ENCODE peak calls at places on chromosomes 12 and 14, in nine cellular contexts. One of them, this sample, is unnamed. For H3K79me2, the result is how much of the 10 kb centered on the place peaks cover.

GRCh38 chr12:66449531-66449930 is 147.2 kb downstream of the HELB start:
- DNase-seq in astrocyte: no peak
- DNase-seq in H9: no peak
- DNase-seq in endothelial cell of umbilical vein: no peak
- DNase-seq in fibroblast of lung: no peak
- DNase-seq in HCT116: no peak
- DNase-seq in mesendoderm: no peak
- DNase-seq in hepatocyte: no peak
- DNase-seq in GM23338: no peak
- DNase-seq in this sample: no peak

GRCh38 chr14:74983343-74983742 is 19.4 kb upstream of the EIF2B2 start:
- DNase-seq in astrocyte: no peak
- DNase-seq in H9: no peak
- DNase-seq in endothelial cell of umbilical vein: peak
- DNase-seq in fibroblast of lung: no peak
- DNase-seq in HCT116: no peak
- DNase-seq in mesendoderm: no peak
- DNase-seq in hepatocyte: no peak
- DNase-seq in GM23338: no peak
- DNase-seq in this sample: no peak

GRCh38 chr14:62706217-62706616 is 339.0 kb downstream of the KCNH5 start:
- DNase-seq in astrocyte: peak
- DNase-seq in H9: no peak
- DNase-seq in endothelial cell of umbilical vein: no peak
- DNase-seq in fibroblast of lung: peak
- DNase-seq in HCT116: no peak
- DNase-seq in mesendoderm: no peak
- DNase-seq in hepatocyte: no peak
- DNase-seq in GM23338: no peak
- DNase-seq in this sample: no peak

GRCh38 chr12:10213168-10214130 is 772 bp downstream of the GABARAPL1 start:
- DNase-seq in astrocyte: peak
- DNase-seq in H9: peak
- DNase-seq in endothelial cell of umbilical vein: peak
- DNase-seq in fibroblast of lung: peak
- DNase-seq in HCT116: peak
- DNase-seq in mesendoderm: peak
- DNase-seq in hepatocyte: peak
- DNase-seq in GM23338: peak
- DNase-seq in this sample: peak

GRCh38 chr12:27361372-27361771 is 28.7 kb downstream of the BMAL2 start:
- DNase-seq in astrocyte: peak
- DNase-seq in H9: no peak
- DNase-seq in endothelial cell of umbilical vein: no peak
- DNase-seq in fibroblast of lung: peak
- DNase-seq in HCT116: no peak
- DNase-seq in mesendoderm: no peak
- DNase-seq in hepatocyte: no peak
- DNase-seq in GM23338: no peak
- DNase-seq in this sample: peak

GRCh38 chr12:4438834-4439596 is 6.6 kb downstream of the FGF6 start:
- DNase-seq in astrocyte: no peak
- DNase-seq in H9: no peak
- DNase-seq in endothelial cell of umbilical vein: no peak
- DNase-seq in fibroblast of lung: no peak
- DNase-seq in HCT116: no peak
- DNase-seq in mesendoderm: no peak
- DNase-seq in hepatocyte: no peak
- DNase-seq in GM23338: no peak
- DNase-seq in this sample: no peak

GRCh38 chr14:74541225-74541624 is 47.7 kb downstream of the ISCA2 start:
- DNase-seq in astrocyte: no peak
- DNase-seq in H9: no peak
- DNase-seq in endothelial cell of umbilical vein: no peak
- DNase-seq in fibroblast of lung: no peak
- DNase-seq in HCT116: no peak
- DNase-seq in mesendoderm: no peak
- DNase-seq in hepatocyte: no peak
- DNase-seq in GM23338: no peak
- DNase-seq in this sample: no peak

GRCh38 chr14:26765768-26766550 is 168.1 kb upstream of the NOVA1 start:
- DNase-seq in astrocyte: peak
- DNase-seq in H9: no peak
- DNase-seq in endothelial cell of umbilical vein: peak
- DNase-seq in fibroblast of lung: peak
- DNase-seq in HCT116: no peak
- DNase-seq in mesendoderm: peak
- DNase-seq in hepatocyte: peak
- DNase-seq in GM23338: no peak
- DNase-seq in this sample: peak

GRCh38 chr12:20442322-20442721 is 74.0 kb downstream of the PDE3A start:
- DNase-seq in astrocyte: no peak
- DNase-seq in H9: no peak
- DNase-seq in endothelial cell of umbilical vein: no peak
- DNase-seq in fibroblast of lung: no peak
- DNase-seq in HCT116: no peak
- DNase-seq in mesendoderm: no peak
- DNase-seq in hepatocyte: no peak
- DNase-seq in GM23338: no peak
- DNase-seq in this sample: no peak

GRCh38 chr14:104724981-104725771 is 1.1 kb downstream of the ADSS1 start:
- DNase-seq in astrocyte: no peak
- DNase-seq in H9: peak
- DNase-seq in endothelial cell of umbilical vein: no peak
- DNase-seq in fibroblast of lung: no peak
- DNase-seq in HCT116: no peak
- DNase-seq in mesendoderm: peak
- DNase-seq in hepatocyte: peak
- DNase-seq in GM23338: peak
- DNase-seq in this sample: peak

GRCh38 chr14:92340938-92341337 is 18.0 kb downstream of the SLC24A4 start:
- DNase-seq in astrocyte: no peak
- DNase-seq in H9: no peak
- DNase-seq in endothelial cell of umbilical vein: no peak
- DNase-seq in fibroblast of lung: no peak
- DNase-seq in HCT116: no peak
- DNase-seq in mesendoderm: no peak
- DNase-seq in hepatocyte: no peak
- DNase-seq in GM23338: no peak
- DNase-seq in this sample: no peak

GRCh38 chr12:129102233-129102632 is 249.0 kb downstream of the GLT1D1 start:
- DNase-seq in astrocyte: no peak
- DNase-seq in H9: peak
- DNase-seq in endothelial cell of umbilical vein: no peak
- DNase-seq in fibroblast of lung: no peak
- DNase-seq in HCT116: no peak
- DNase-seq in mesendoderm: no peak
- DNase-seq in hepatocyte: no peak
- DNase-seq in GM23338: no peak
- DNase-seq in this sample: no peak

GRCh38 chr12:129097451-129097850 is 244.2 kb downstream of the GLT1D1 start:
- DNase-seq in astrocyte: no peak
- DNase-seq in H9: no peak
- DNase-seq in endothelial cell of umbilical vein: no peak
- DNase-seq in fibroblast of lung: no peak
- DNase-seq in HCT116: no peak
- DNase-seq in mesendoderm: no peak
- DNase-seq in hepatocyte: no peak
- DNase-seq in GM23338: no peak
- DNase-seq in this sample: no peak

GRCh38 chr12:129096968-129097367 is 243.7 kb downstream of the GLT1D1 start:
- DNase-seq in astrocyte: no peak
- DNase-seq in H9: no peak
- DNase-seq in endothelial cell of umbilical vein: no peak
- DNase-seq in fibroblast of lung: no peak
- DNase-seq in HCT116: no peak
- DNase-seq in mesendoderm: no peak
- DNase-seq in hepatocyte: no peak
- DNase-seq in GM23338: no peak
- DNase-seq in this sample: no peak

GRCh38 chr12:129096184-129096583 is 242.9 kb downstream of the GLT1D1 start:
- DNase-seq in astrocyte: no peak
- DNase-seq in H9: no peak
- DNase-seq in endothelial cell of umbilical vein: no peak
- DNase-seq in fibroblast of lung: no peak
- DNase-seq in HCT116: no peak
- DNase-seq in mesendoderm: no peak
- DNase-seq in hepatocyte: no peak
- DNase-seq in GM23338: no peak
- DNase-seq in this sample: no peak

DNA sequence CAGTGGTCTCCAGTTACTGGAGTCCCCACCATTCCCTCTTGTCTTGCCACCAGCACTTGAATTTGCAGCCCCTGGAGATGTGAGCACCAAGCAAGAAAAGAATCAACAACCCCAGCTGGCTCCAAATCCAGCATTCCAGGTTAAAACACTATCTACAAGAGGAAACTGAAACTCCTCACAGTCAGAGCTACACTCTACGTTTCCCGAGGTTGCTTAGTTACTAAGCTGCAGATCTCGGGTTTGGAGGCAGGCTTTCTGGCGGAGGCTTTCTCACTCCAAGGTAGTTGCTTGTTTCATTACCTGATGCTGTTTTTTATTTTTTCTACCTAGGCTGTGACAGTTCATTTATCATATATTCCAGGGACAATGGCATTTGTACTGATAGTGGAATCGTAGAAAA is 248.1 kb downstream of the GLT1D1 start:
- DNase-seq in astrocyte: no peak
- DNase-seq in H9: peak
- DNase-seq in endothelial cell of umbilical vein: no peak
- DNase-seq in fibroblast of lung: no peak
- DNase-seq in HCT116: no peak
- DNase-seq in mesendoderm: peak
- DNase-seq in hepatocyte: no peak
- DNase-seq in GM23338: no peak
- DNase-seq in this sample: no peak
- H3K79me2 ChIP-seq in astrocyte: under half
- H3K79me2 ChIP-seq in H9: under half
- H3K79me2 ChIP-seq in endothelial cell of umbilical vein: under half
- H3K79me2 ChIP-seq in fibroblast of lung: under half
- H3K79me2 ChIP-seq in HCT116: under half
- H3K79me2 ChIP-seq in mesendoderm: under half
- H3K79me2 ChIP-seq in hepatocyte: under half
- H3K79me2 ChIP-seq in GM23338: under half
- H3K79me2 ChIP-seq in this sample: under half

DNA sequence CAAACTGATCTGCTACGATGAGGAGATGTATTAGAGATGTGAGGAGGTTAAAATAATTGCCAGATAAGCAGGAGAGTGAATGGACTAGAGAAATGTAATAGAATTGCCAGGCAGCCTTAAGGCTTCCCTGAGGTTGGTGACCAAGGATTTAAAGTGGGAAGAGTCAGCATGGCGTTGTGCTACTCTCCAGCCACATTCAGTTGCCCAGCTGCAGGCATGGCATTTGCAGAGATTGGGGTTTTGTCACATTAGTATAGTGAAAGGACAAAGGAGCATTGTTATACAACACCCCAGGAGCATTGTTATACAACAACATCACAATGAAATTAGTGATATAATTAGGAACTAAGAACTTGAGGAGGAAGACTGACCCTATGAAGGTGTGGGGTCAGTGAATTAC is 31.7 kb downstream of the MARK3 start:
- DNase-seq in astrocyte: no peak
- DNase-seq in H9: no peak
- DNase-seq in endothelial cell of umbilical vein: no peak
- DNase-seq in fibroblast of lung: no peak
- DNase-seq in HCT116: no peak
- DNase-seq in mesendoderm: no peak
- DNase-seq in hepatocyte: no peak
- DNase-seq in GM23338: peak
- DNase-seq in this sample: no peak
- H3K27ac ChIP-seq in astrocyte: no peak
- H3K27ac ChIP-seq in H9: no peak
- H3K27ac ChIP-seq in endothelial cell of umbilical vein: no peak
- H3K27ac ChIP-seq in fibroblast of lung: no peak
- H3K27ac ChIP-seq in HCT116: no peak
- H3K27ac ChIP-seq in mesendoderm: no peak
- H3K27ac ChIP-seq in hepatocyte: no peak
- H3K27ac ChIP-seq in GM23338: no peak
- H3K27ac ChIP-seq in this sample: peak

DNA sequence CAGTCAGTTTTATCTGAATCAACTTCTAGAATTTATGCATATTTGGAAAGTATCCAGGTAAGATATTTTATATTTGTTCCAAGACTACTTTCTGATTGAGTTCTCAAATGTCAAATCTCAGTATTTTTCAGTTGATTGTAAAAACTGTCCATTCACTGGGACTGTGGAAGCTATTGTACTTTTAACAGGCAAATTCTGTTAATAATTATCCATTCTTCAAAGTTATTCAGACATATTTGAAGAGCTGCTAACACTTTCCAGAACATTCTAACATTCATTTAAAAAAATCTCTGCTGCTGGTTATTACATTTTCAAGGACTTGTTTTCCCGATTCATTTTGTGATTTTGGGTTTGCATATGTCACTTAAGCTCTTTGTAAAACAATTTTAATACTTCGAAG is 59.7 kb downstream of the PIK3C2G start:
- DNase-seq in astrocyte: no peak
- DNase-seq in H9: no peak
- DNase-seq in endothelial cell of umbilical vein: no peak
- DNase-seq in fibroblast of lung: no peak
- DNase-seq in HCT116: no peak
- DNase-seq in mesendoderm: no peak
- DNase-seq in hepatocyte: no peak
- DNase-seq in GM23338: no peak
- DNase-seq in this sample: no peak
- H3K79me2 ChIP-seq in astrocyte: under half
- H3K79me2 ChIP-seq in H9: under half
- H3K79me2 ChIP-seq in endothelial cell of umbilical vein: under half
- H3K79me2 ChIP-seq in fibroblast of lung: under half
- H3K79me2 ChIP-seq in HCT116: under half
- H3K79me2 ChIP-seq in mesendoderm: under half
- H3K79me2 ChIP-seq in hepatocyte: under half
- H3K79me2 ChIP-seq in GM23338: under half
- H3K79me2 ChIP-seq in this sample: under half

GRCh38 chr12:51829641-51830040 is 18.9 kb downstream of the FIGNL2 start:
- DNase-seq in astrocyte: no peak
- DNase-seq in H9: no peak
- DNase-seq in endothelial cell of umbilical vein: no peak
- DNase-seq in fibroblast of lung: no peak
- DNase-seq in HCT116: no peak
- DNase-seq in mesendoderm: no peak
- DNase-seq in hepatocyte: no peak
- DNase-seq in GM23338: no peak
- DNase-seq in this sample: no peak

GRCh38 chr12:51828951-51829581 is 19.5 kb downstream of the FIGNL2 start:
- DNase-seq in astrocyte: no peak
- DNase-seq in H9: peak
- DNase-seq in endothelial cell of umbilical vein: no peak
- DNase-seq in fibroblast of lung: no peak
- DNase-seq in HCT116: no peak
- DNase-seq in mesendoderm: peak
- DNase-seq in hepatocyte: no peak
- DNase-seq in GM23338: peak
- DNase-seq in this sample: no peak

GRCh38 chr12:51825216-51825615 is 23.3 kb downstream of the FIGNL2 start:
- DNase-seq in astrocyte: no peak
- DNase-seq in H9: no peak
- DNase-seq in endothelial cell of umbilical vein: no peak
- DNase-seq in fibroblast of lung: no peak
- DNase-seq in HCT116: no peak
- DNase-seq in mesendoderm: no peak
- DNase-seq in hepatocyte: no peak
- DNase-seq in GM23338: no peak
- DNase-seq in this sample: no peak

GRCh38 chr12:51827925-51828818 is 20.3 kb downstream of the FIGNL2 start:
- DNase-seq in astrocyte: peak
- DNase-seq in H9: no peak
- DNase-seq in endothelial cell of umbilical vein: peak
- DNase-seq in fibroblast of lung: peak
- DNase-seq in HCT116: no peak
- DNase-seq in mesendoderm: peak
- DNase-seq in hepatocyte: peak
- DNase-seq in GM23338: no peak
- DNase-seq in this sample: peak

GRCh38 chr12:51826881-51827280 is 21.6 kb downstream of the FIGNL2 start:
- DNase-seq in astrocyte: no peak
- DNase-seq in H9: no peak
- DNase-seq in endothelial cell of umbilical vein: no peak
- DNase-seq in fibroblast of lung: no peak
- DNase-seq in HCT116: no peak
- DNase-seq in mesendoderm: no peak
- DNase-seq in hepatocyte: no peak
- DNase-seq in GM23338: no peak
- DNase-seq in this sample: peak
- H3K27ac ChIP-seq in astrocyte: no peak
- H3K27ac ChIP-seq in H9: no peak
- H3K27ac ChIP-seq in endothelial cell of umbilical vein: no peak
- H3K27ac ChIP-seq in fibroblast of lung: no peak
- H3K27ac ChIP-seq in HCT116: no peak
- H3K27ac ChIP-seq in mesendoderm: no peak
- H3K27ac ChIP-seq in hepatocyte: no peak
- H3K27ac ChIP-seq in GM23338: no peak
- H3K27ac ChIP-seq in this sample: no peak

This sample was measured in GM23248.